ENCODE peak calls at places on chromosomes 1 and 21, in ten cellular contexts. Z is NCI-H1436; S is T follicular helper cell; Y is tibial nerve; N is cerebellum; H is Ammon's horn; P is CD8-positive, alpha-beta memory T cell; G is suprapubic skin; M is globus pallidus; E is AG10803. D is an unnamed sample.

GRCh38 chr21:37210799-37211198 is 56.3 kb downstream of the VPS26C start:
- DNase-seq in Z (no peak), N (no peak), Y (no peak), G (no peak), H (no peak), E (no peak), M (no peak), S (no peak), P (no peak), D (no peak)

GRCh38 chr1:246773213-246773641 is 49.0 kb downstream of the SCCPDH start:
- DNase-seq in H (no peak), E (no peak), M (no peak), S (no peak), Z (no peak), Y (no peak), P (no peak), N (no peak), G (no peak), D (no peak)

GRCh38 chr1:207870279-207871031 is 40.5 kb downstream of the CD34 start:
- DNase-seq in Z (no peak), M (no peak), E (no peak), H (no peak), S (no peak), P (no peak), N (no peak), G (no peak), Y (no peak), D (no peak)

GRCh38 chr1:44792736-44793502 is 4.9 kb upstream of the BEST4 start:
- DNase-seq in E (no peak), Z (no peak), S (no peak), G (peak; percentile 22), N (no peak), M (no peak), Y (no peak), H (no peak), P (no peak), D (no peak)

GRCh38 chr1:51636765-51637522 is 20.1 kb downstream of the OSBPL9 start:
- DNase-seq in H (no peak), E (peak; percentile 86), S (no peak), P (no peak), Z (no peak), M (no peak), G (peak; percentile 69), N (no peak), Y (no peak), D (no peak)

GRCh38 chr1:197736689-197737088 is 38.6 kb downstream of the DENND1B start:
- DNase-seq in Z (no peak), E (peak; percentile 93), Y (no peak), P (no peak), N (no peak), H (no peak), S (no peak), G (no peak), M (no peak), D (peak; percentile 74)

GRCh38 chr1:92509619-92510018 is 22.9 kb upstream of the GFI1 start:
- DNase-seq in H (no peak), Y (no peak), N (no peak), G (no peak), P (no peak), Z (no peak), E (no peak), S (no peak), M (no peak), D (no peak)

GRCh38 chr1:12610305-12610935 is 7.6 kb downstream of the DHRS3 start:
- DNase-seq in S (no peak), H (no peak), Z (no peak), Y (no peak), P (no peak), N (no peak), G (no peak), E (peak; percentile 83), M (no peak), D (no peak)

GRCh38 chr1:29689372-29690030 is 453.2 kb downstream of the PTPRU start:
- DNase-seq in P (no peak), M (no peak), Y (no peak), N (no peak), Z (no peak), S (no peak), E (no peak), G (peak; percentile 35), H (no peak), D (no peak)